ENCODE peak calls at places on chromosomes 16 and 17, in five cellular contexts. V is progenitor cell of endocrine pancreas, Q is Calu3, Z is endothelial cell, X is esophagus squamous epithelium. J is an unnamed sample.

GRCh38 chr16:2042171-2042570 is 5.5 kb downstream of the NTHL1 start:
- DNase-seq in V (no peak), Q (no peak), X (no peak), Z (no peak), J (no peak)

GRCh38 chr17:81390029-81390428 is 5.2 kb upstream of the BAHCC1 start:
- DNase-seq in X (no peak), Z (no peak), Q (no peak), V (no peak), J (no peak)

GRCh38 chr16:85080923-85081498 is 31.3 kb downstream of the CIBAR2 start:
- DNase-seq in Q (no peak), X (no peak), V (no peak), Z (no peak), J (no peak)

GRCh38 chr17:45230787-45231480 is 9.2 kb downstream of the FMNL1 start:
- DNase-seq in V (no peak), Q (no peak), Z (no peak), X (no peak), J (no peak)

GRCh38 chr16:27097671-27098275 is 31.0 kb downstream of the C16orf82 start:
- DNase-seq in Z (no peak), V (no peak), X (no peak), Q (no peak), J (no peak)

GRCh38 chr17:20226814-20227482 is 217.8 kb downstream of the SPECC1 start:
- DNase-seq in Z (peak), V (peak), X (no peak), Q (peak), J (peak)

GRCh38 chr17:18187816-18188761 is 4.5 kb downstream of the ALKBH5 start:
- DNase-seq in V (no peak), X (no peak), Z (no peak), Q (no peak), J (no peak)

GRCh38 chr16:3771513-3771912 is 54.2 kb upstream of the TRAP1 start:
- DNase-seq in V (no peak), Q (no peak), Z (no peak), X (no peak), J (no peak)

GRCh38 chr16:30533748-30534367 is 800 bp downstream of the ZNF747 start:
- DNase-seq in V (no peak), Z (no peak), X (no peak), Q (no peak), J (no peak)

GRCh38 chr17:35087731-35088646 is 24.5 kb upstream of the RFFL start:
- DNase-seq in Z (peak), X (no peak), V (peak), Q (peak), J (peak)

GRCh38 chr17:53896047-53896446 is 73.3 kb downstream of the KIF2B start:
- DNase-seq in Q (no peak), V (no peak), X (no peak), Z (no peak), J (no peak)

GRCh38 chr16:85757341-85757822 is 6.5 kb upstream of the C16orf74 start:
- DNase-seq in X (no peak), Z (no peak), V (no peak), Q (no peak), J (no peak)

GRCh38 chr16:49488336-49488735 is 114.7 kb downstream of the C16orf78 start:
- DNase-seq in Q (no peak), V (no peak), X (no peak), Z (no peak), J (no peak)

GRCh38 chr16:8762254-8762653 is 35.2 kb downstream of the TMEM186 start:
- DNase-seq in X (no peak), Q (no peak), V (no peak), Z (no peak), J (no peak)

GRCh38 chr17:31595076-31595475 is 203.6 kb downstream of the RAB11FIP4 start:
- DNase-seq in Q (no peak), V (no peak), X (no peak), Z (no peak), J (no peak)

GRCh38 chr17:48678141-48678971 is 44.0 kb downstream of the PRAC1 start:
- DNase-seq in Z (peak), X (no peak), Q (peak), V (peak), J (peak)

GRCh38 chr17:77965354-77965753 is 6.9 kb downstream of the TNRC6C start:
- DNase-seq in V (no peak), Z (no peak), Q (no peak), X (no peak), J (no peak)

GRCh38 chr17:76550712-76551615 is 11.1 kb downstream of the PRCD start:
- DNase-seq in Z (no peak), Q (no peak), V (no peak), X (no peak), J (no peak)

GRCh38 chr16:67936876-67937605 is 391 bp upstream of the PSMB10 start:
- DNase-seq in Z (no peak), V (no peak), X (no peak), Q (no peak), J (no peak)

GRCh38 chr16:31181102-31181830 is 1.3 kb downstream of the FUS start:
- DNase-seq in Q (peak), V (no peak), Z (peak), X (no peak), J (no peak)

GRCh38 chr17:67050066-67050465 is 5.7 kb downstream of the CACNG1 start:
- DNase-seq in Q (no peak), V (no peak), Z (no peak), X (no peak), J (no peak)

GRCh38 chr16:24723663-24724062 is 5.8 kb upstream of the TNRC6A start:
- DNase-seq in Q (no peak), V (no peak), Z (no peak), X (no peak), J (no peak)

GRCh38 chr16:17026600-17027242 is 444.0 kb downstream of the XYLT1 start:
- DNase-seq in X (no peak), Q (no peak), V (no peak), Z (no peak), J (no peak)

GRCh38 chr17:47324224-47325020 is 667 bp downstream of the EFCAB13 start:
- DNase-seq in V (no peak), Q (peak), Z (peak), X (no peak), J (no peak)

GRCh38 chr16:17104654-17105053 is 366.1 kb downstream of the XYLT1 start:
- DNase-seq in X (no peak), V (no peak), Q (no peak), Z (no peak), J (no peak)

GRCh38 chr17:40560592-40561293 is 4.5 kb downstream of the CCR7 start:
- DNase-seq in V (peak), X (no peak), Q (peak), Z (no peak), J (no peak)

GRCh38 chr16:57863434-57864160 is 61.3 kb upstream of the KIFC3 start:
- DNase-seq in Q (peak), Z (peak), X (no peak), V (no peak), J (peak)

GRCh38 chr17:83067718-83068261 is 11.6 kb upstream of the METRNL start:
- DNase-seq in V (no peak), X (no peak), Z (no peak), Q (no peak), J (no peak)

GRCh38 chr16:53235851-53236250 is 181.1 kb downstream of the CHD9 start:
- DNase-seq in X (no peak), V (no peak), Z (no peak), Q (no peak), J (no peak)

DNA sequence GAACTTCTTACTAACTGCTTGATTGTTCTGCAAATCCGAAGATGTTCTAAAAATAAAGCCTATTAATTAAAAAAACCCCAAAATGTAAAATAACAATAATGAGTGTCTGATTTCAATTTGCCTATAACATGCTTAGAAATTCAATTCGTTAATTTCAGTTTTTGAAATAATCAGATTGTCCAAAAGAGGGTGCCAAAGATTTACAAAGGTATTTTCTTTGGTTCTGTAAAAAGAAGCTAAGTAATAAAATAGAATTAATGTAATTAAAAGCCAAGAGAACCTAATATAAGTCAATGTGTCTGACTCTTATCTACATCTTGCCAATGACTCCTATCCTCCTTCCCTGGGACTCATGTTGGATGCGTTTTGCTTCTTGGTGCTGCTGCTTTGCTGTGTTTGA is 75.0 kb upstream of the CPHXL start:
- DNase-seq in Z (no peak), V (no peak), Q (no peak), X (no peak), J (no peak)
- TF ChIP-seq CTCF in Z (no peak), V (peak), Q (no peak), X (no peak), J (peak)

GRCh38 chr17:63421681-63422645 is 24.1 kb downstream of the CYB561 start:
- DNase-seq in V (no peak), Q (no peak), Z (no peak), X (no peak), J (no peak)
- TF ChIP-seq CTCF in V (no peak), Q (no peak), Z (no peak), X (no peak), J (no peak)

DNA sequence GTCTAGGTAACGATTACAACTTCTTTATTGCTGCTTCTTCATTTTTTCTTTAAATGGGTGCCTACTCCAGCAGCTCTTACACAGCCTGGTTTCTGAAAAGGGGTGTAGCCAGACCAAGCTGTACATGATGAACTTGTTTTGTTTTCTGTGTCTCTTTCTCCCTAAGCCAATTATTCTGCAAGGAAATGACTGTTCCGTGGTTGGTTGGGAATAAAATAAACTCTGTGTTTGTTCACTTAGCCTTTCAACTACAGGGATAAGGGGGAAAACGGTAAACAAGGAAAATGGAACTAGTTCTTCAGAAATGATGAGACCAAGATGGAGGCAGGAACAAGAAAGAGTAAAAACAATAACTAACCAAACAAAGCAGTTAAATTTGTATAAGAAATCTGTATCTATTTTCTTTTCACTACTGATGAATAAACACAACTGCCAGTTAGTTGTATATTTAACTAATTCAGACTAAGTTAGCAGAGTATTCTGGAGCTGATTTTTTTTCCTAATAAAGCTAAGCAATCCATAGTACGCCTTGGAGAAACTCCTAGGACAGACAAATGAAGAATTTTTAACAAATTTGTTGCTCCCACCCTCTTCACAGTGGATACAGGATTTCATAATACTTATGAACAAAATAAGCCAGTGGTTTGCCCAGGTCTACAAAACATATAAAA is at the start of gene ABCA6:
- DNase-seq in Z (no peak), X (no peak), Q (no peak), V (no peak), J (no peak)
- TF ChIP-seq CTCF in Z (no peak), X (no peak), Q (no peak), V (no peak), J (no peak)

GRCh38 chr17:73650147-73650546 is 5.9 kb upstream of the SDK2 start:
- DNase-seq in Q (no peak), X (no peak), Z (no peak), V (no peak), J (no peak)
- TF ChIP-seq CTCF in Q (no peak), X (no peak), Z (no peak), V (peak), J (peak)

GRCh38 chr16:75387951-75388350 is 45.4 kb downstream of the CFDP1 start:
- DNase-seq in Q (no peak), Z (no peak), V (no peak), X (no peak), J (no peak)

GRCh38 chr16:75382611-75383010 is 50.7 kb downstream of the CFDP1 start:
- DNase-seq in X (no peak), Z (no peak), V (no peak), Q (no peak), J (no peak)

GRCh38 chr16:75389096-75389692 is 44.1 kb downstream of the CFDP1 start:
- DNase-seq in Q (no peak), X (no peak), Z (no peak), V (no peak), J (no peak)

GRCh38 chr16:75383141-75383540 is 50.2 kb downstream of the CFDP1 start:
- DNase-seq in V (no peak), Z (no peak), X (no peak), Q (no peak), J (no peak)

DNA sequence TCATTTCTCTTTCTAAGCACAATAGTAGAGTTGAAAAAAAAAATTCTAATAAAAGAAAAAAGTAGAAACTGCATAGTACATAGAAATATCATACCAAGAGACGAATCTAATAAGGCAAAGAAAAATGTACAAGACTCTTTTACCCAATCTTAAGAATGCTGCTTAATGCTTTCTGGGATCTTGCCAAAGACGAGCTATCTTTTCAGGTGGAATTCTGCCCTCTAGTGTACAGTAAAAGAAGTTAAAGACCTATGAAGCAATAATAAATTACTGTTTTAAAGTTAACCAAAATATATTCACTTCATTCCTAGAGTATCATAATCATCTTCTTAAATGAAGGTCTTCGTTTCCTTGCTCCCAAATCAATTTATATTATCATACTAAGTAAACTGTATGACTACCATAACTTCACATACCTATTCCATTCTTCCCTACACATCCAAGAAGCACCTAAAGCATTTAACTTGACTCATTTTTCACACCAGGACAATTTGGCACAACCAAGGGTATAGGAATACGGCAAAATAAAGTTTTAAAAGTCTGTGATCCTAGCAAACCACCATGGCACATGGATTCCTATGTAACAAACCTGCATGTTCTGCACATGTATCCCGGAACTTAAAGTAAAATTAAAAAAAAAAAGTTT is 47.7 kb downstream of the CFDP1 start:
- DNase-seq in V (no peak), Z (no peak), Q (no peak), X (no peak), J (no peak)
- TF ChIP-seq CTCF in V (peak), Z (peak), Q (peak), X (peak), J (peak)

GRCh38 chr17:37642706-37643105 is 540 bp downstream of the DDX52 start:
- DNase-seq in Q (no peak), Z (no peak), V (no peak), X (no peak), J (no peak)

GRCh38 chr17:37640016-37640415 is 3.2 kb downstream of the DDX52 start:
- DNase-seq in V (no peak), Q (no peak), Z (no peak), X (no peak), J (no peak)

GRCh38 chr17:37637956-37638355 is 5.3 kb downstream of the DDX52 start:
- DNase-seq in V (no peak), Z (no peak), Q (no peak), X (no peak), J (no peak)

GRCh38 chr17:37643829-37644228 is 583 bp upstream of the DDX52 start:
- DNase-seq in Q (no peak), V (no peak), X (no peak), Z (no peak), J (no peak)

GRCh38 chr17:37643118-37643766 is at the start of gene DDX52:
- DNase-seq in X (peak), Q (peak), V (peak), Z (peak), J (peak)
- TF ChIP-seq CTCF in X (no peak), Q (peak), V (no peak), Z (no peak), J (no peak)

DNA sequence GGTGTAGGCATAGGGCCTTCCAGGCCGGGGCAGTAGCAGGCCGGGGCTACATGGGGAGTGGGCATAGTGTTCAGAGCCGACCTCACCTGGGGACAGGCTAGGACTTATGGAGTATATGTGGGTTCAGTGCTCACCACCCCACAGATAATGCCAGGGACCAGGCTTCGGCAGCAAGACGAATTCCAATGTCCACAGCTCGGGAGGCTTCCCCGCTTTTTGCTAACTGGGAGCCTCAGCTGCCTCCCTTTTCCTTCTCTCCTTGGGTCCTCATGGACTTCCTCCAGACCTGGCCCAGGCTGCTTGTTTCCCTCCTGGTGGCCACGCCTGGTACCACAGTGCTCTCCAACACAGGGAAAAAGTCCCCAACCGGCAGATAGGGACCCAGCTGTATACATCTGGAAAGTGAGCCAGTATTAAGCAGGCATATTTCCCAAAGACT is 20.1 kb upstream of the SLC46A1 start:
- DNase-seq in V (no peak), X (no peak), Z (peak), Q (peak), J (peak)
- TF ChIP-seq CTCF in V (peak), X (peak), Z (peak), Q (no peak), J (peak)